ENCODE peak calls at places on chromosomes 13 and 19, in seven cellular contexts. One of them, this sample, is unnamed.

GRCh38 chr19:29454109-29454508 is 71.7 kb upstream of the VSTM2B start:
- DNase-seq in K562: no peak
- DNase-seq in H1: peak; percentile 10
- DNase-seq in HepG2: no peak
- DNase-seq in GM12878: no peak
- DNase-seq in SK-N-SH: no peak
- DNase-seq in HCT116: no peak
- DNase-seq in this sample: no peak

GRCh38 chr19:8640402-8641004 is 10.1 kb downstream of the NFILZ start:
- DNase-seq in K562: no peak
- DNase-seq in H1: no peak
- DNase-seq in HepG2: peak; percentile 88
- DNase-seq in GM12878: no peak
- DNase-seq in SK-N-SH: no peak
- DNase-seq in HCT116: no peak
- DNase-seq in this sample: no peak

GRCh38 chr19:45657520-45658163 is 10.4 kb upstream of the GIPR start:
- DNase-seq in K562: peak; percentile 22
- DNase-seq in H1: no peak
- DNase-seq in HepG2: peak; percentile 47
- DNase-seq in GM12878: no peak
- DNase-seq in SK-N-SH: peak; percentile 46
- DNase-seq in HCT116: no peak
- DNase-seq in this sample: no peak

GRCh38 chr13:110546933-110547332 is 14.6 kb downstream of the RAB20 start:
- DNase-seq in K562: no peak
- DNase-seq in H1: no peak
- DNase-seq in HepG2: peak; percentile 80
- DNase-seq in GM12878: no peak
- DNase-seq in SK-N-SH: no peak
- DNase-seq in HCT116: peak; percentile 84
- DNase-seq in this sample: no peak

GRCh38 chr13:99658266-99658991 is 157.2 kb downstream of the TM9SF2 start:
- DNase-seq in K562: no peak
- DNase-seq in H1: peak; percentile 78
- DNase-seq in HepG2: no peak
- DNase-seq in GM12878: no peak
- DNase-seq in SK-N-SH: peak; percentile 59
- DNase-seq in HCT116: no peak
- DNase-seq in this sample: peak; percentile 71

GRCh38 chr19:3065675-3066357 is 3.5 kb upstream of the TLE5 start:
- DNase-seq in K562: no peak
- DNase-seq in H1: no peak
- DNase-seq in HepG2: peak; percentile 80
- DNase-seq in GM12878: peak; percentile 73
- DNase-seq in SK-N-SH: peak; percentile 13
- DNase-seq in HCT116: no peak
- DNase-seq in this sample: no peak

GRCh38 chr19:369876-370275 is 25.3 kb upstream of the MIER2 start:
- DNase-seq in K562: no peak
- DNase-seq in H1: no peak
- DNase-seq in HepG2: no peak
- DNase-seq in GM12878: no peak
- DNase-seq in SK-N-SH: no peak
- DNase-seq in HCT116: no peak
- DNase-seq in this sample: no peak

GRCh38 chr19:2567996-2568395 is 92.1 kb downstream of the GADD45B start:
- DNase-seq in K562: no peak
- DNase-seq in H1: no peak
- DNase-seq in HepG2: no peak
- DNase-seq in GM12878: no peak
- DNase-seq in SK-N-SH: no peak
- DNase-seq in HCT116: no peak
- DNase-seq in this sample: no peak

GRCh38 chr13:109602356-109602755 is 184.0 kb downstream of the IRS2 start:
- DNase-seq in K562: no peak
- DNase-seq in H1: no peak
- DNase-seq in HepG2: no peak
- DNase-seq in GM12878: no peak
- DNase-seq in SK-N-SH: no peak
- DNase-seq in HCT116: no peak
- DNase-seq in this sample: no peak

GRCh38 chr13:80141114-80141849 is 199.6 kb downstream of the SPRY2 start:
- DNase-seq in K562: no peak
- DNase-seq in H1: no peak
- DNase-seq in HepG2: no peak
- DNase-seq in GM12878: no peak
- DNase-seq in SK-N-SH: no peak
- DNase-seq in HCT116: no peak
- DNase-seq in this sample: no peak

GRCh38 chr13:111210082-111210481 is 95.0 kb downstream of the ARHGEF7 start:
- DNase-seq in K562: no peak
- DNase-seq in H1: no peak
- DNase-seq in HepG2: no peak
- DNase-seq in GM12878: no peak
- DNase-seq in SK-N-SH: no peak
- DNase-seq in HCT116: no peak
- DNase-seq in this sample: no peak

GRCh38 chr13:31588331-31588730 is 151.0 kb upstream of the RXFP2 start:
- DNase-seq in K562: no peak
- DNase-seq in H1: no peak
- DNase-seq in HepG2: no peak
- DNase-seq in GM12878: no peak
- DNase-seq in SK-N-SH: no peak
- DNase-seq in HCT116: no peak
- DNase-seq in this sample: no peak

GRCh38 chr13:95256086-95256485 is 45.2 kb downstream of the ABCC4 start:
- DNase-seq in K562: no peak
- DNase-seq in H1: no peak
- DNase-seq in HepG2: peak; percentile 23
- DNase-seq in GM12878: no peak
- DNase-seq in SK-N-SH: no peak
- DNase-seq in HCT116: peak; percentile 93
- DNase-seq in this sample: no peak

GRCh38 chr19:35442091-35442490 is 6.0 kb upstream of the FFAR2 start:
- DNase-seq in K562: no peak
- DNase-seq in H1: no peak
- DNase-seq in HepG2: no peak
- DNase-seq in GM12878: no peak
- DNase-seq in SK-N-SH: no peak
- DNase-seq in HCT116: no peak
- DNase-seq in this sample: no peak

GRCh38 chr13:75641026-75641425 is 4.9 kb downstream of the LMO7 start:
- DNase-seq in K562: no peak
- DNase-seq in H1: no peak
- DNase-seq in HepG2: no peak
- DNase-seq in GM12878: no peak
- DNase-seq in SK-N-SH: no peak
- DNase-seq in HCT116: no peak
- DNase-seq in this sample: no peak

GRCh38 chr13:29503041-29503837 is 92.2 kb downstream of the SLC7A1 start:
- DNase-seq in K562: peak; percentile 41
- DNase-seq in H1: peak; percentile 66
- DNase-seq in HepG2: no peak
- DNase-seq in GM12878: no peak
- DNase-seq in SK-N-SH: peak; percentile 55
- DNase-seq in HCT116: no peak
- DNase-seq in this sample: no peak

GRCh38 chr13:26046639-26047038 is 5.2 kb downstream of the SHISA2 start:
- DNase-seq in K562: no peak
- DNase-seq in H1: no peak
- DNase-seq in HepG2: no peak
- DNase-seq in GM12878: no peak
- DNase-seq in SK-N-SH: no peak
- DNase-seq in HCT116: no peak
- DNase-seq in this sample: no peak

GRCh38 chr13:19818223-19818842 is 35.6 kb upstream of the PSPC1 start:
- DNase-seq in K562: peak; percentile 31
- DNase-seq in H1: peak; percentile 97
- DNase-seq in HepG2: peak; percentile 4
- DNase-seq in GM12878: no peak
- DNase-seq in SK-N-SH: peak; percentile 57
- DNase-seq in HCT116: peak; percentile 65
- DNase-seq in this sample: peak; percentile 74

GRCh38 chr13:36518707-36519106 is 86.4 kb downstream of the CCNA1 start:
- DNase-seq in K562: no peak
- DNase-seq in H1: no peak
- DNase-seq in HepG2: no peak
- DNase-seq in GM12878: no peak
- DNase-seq in SK-N-SH: no peak
- DNase-seq in HCT116: no peak
- DNase-seq in this sample: no peak

GRCh38 chr13:110442946-110443632 is 118.4 kb downstream of the RAB20 start:
- DNase-seq in K562: no peak
- DNase-seq in H1: no peak
- DNase-seq in HepG2: no peak
- DNase-seq in GM12878: no peak
- DNase-seq in SK-N-SH: no peak
- DNase-seq in HCT116: no peak
- DNase-seq in this sample: no peak

GRCh38 chr13:29131881-29132668 is 311.9 kb downstream of the MTUS2 start:
- DNase-seq in K562: no peak
- DNase-seq in H1: no peak
- DNase-seq in HepG2: no peak
- DNase-seq in GM12878: no peak
- DNase-seq in SK-N-SH: no peak
- DNase-seq in HCT116: no peak
- DNase-seq in this sample: no peak

GRCh38 chr19:43618921-43619261 is 538 bp downstream of the ZNF428 start:
- DNase-seq in K562: no peak
- DNase-seq in H1: no peak
- DNase-seq in HepG2: peak; percentile 79
- DNase-seq in GM12878: peak; percentile 30
- DNase-seq in SK-N-SH: peak; percentile 82
- DNase-seq in HCT116: no peak
- DNase-seq in this sample: no peak

GRCh38 chr13:33868343-33868994 is 50.5 kb downstream of the RFC3 start:
- DNase-seq in K562: no peak
- DNase-seq in H1: no peak
- DNase-seq in HepG2: no peak
- DNase-seq in GM12878: no peak
- DNase-seq in SK-N-SH: no peak
- DNase-seq in HCT116: no peak
- DNase-seq in this sample: no peak

GRCh38 chr19:51689751-51690358 is 3.3 kb upstream of the SPACA6 start:
- DNase-seq in K562: peak; percentile 43
- DNase-seq in H1: peak; percentile 83
- DNase-seq in HepG2: no peak
- DNase-seq in GM12878: no peak
- DNase-seq in SK-N-SH: peak; percentile 77
- DNase-seq in HCT116: no peak
- DNase-seq in this sample: peak; percentile 49

GRCh38 chr13:54373211-54373610 is 1344.6 kb downstream of the OLFM4 start:
- DNase-seq in K562: no peak
- DNase-seq in H1: no peak
- DNase-seq in HepG2: no peak
- DNase-seq in GM12878: no peak
- DNase-seq in SK-N-SH: no peak
- DNase-seq in HCT116: no peak
- DNase-seq in this sample: no peak

GRCh38 chr19:4367781-4368127 is 24.4 kb downstream of the MPND start:
- DNase-seq in K562: no peak
- DNase-seq in H1: peak; percentile 38
- DNase-seq in HepG2: no peak
- DNase-seq in GM12878: no peak
- DNase-seq in SK-N-SH: no peak
- DNase-seq in HCT116: no peak
- DNase-seq in this sample: no peak

GRCh38 chr13:113650275-113650674 is 7.7 kb downstream of the ATP4B start:
- DNase-seq in K562: no peak
- DNase-seq in H1: no peak
- DNase-seq in HepG2: no peak
- DNase-seq in GM12878: no peak
- DNase-seq in SK-N-SH: no peak
- DNase-seq in HCT116: no peak
- DNase-seq in this sample: no peak

GRCh38 chr19:56617531-56617930 is 22.4 kb downstream of the ZNF71 start:
- DNase-seq in K562: no peak
- DNase-seq in H1: no peak
- DNase-seq in HepG2: no peak
- DNase-seq in GM12878: no peak
- DNase-seq in SK-N-SH: no peak
- DNase-seq in HCT116: no peak
- DNase-seq in this sample: no peak
- H3K9me3 ChIP-seq in K562: peaks cover 2% of the 10 kb centered on the region
- H3K9me3 ChIP-seq in H1: peaks cover 58% of the 10 kb centered on the region
- H3K9me3 ChIP-seq in HepG2: peaks cover 60% of the 10 kb centered on the region
- H3K9me3 ChIP-seq in GM12878: peaks cover 10% of the 10 kb centered on the region
- H3K9me3 ChIP-seq in SK-N-SH: no peaks in the 10 kb centered on the region
- H3K9me3 ChIP-seq in HCT116: peaks cover 30% of the 10 kb centered on the region
- H3K9me3 ChIP-seq in this sample: no peaks in the 10 kb centered on the region

GRCh38 chr19:15452111-15453047 is 2.6 kb upstream of the WIZ start:
- DNase-seq in K562: peak; percentile 98
- DNase-seq in H1: peak; percentile 98
- DNase-seq in HepG2: peak; percentile 69
- DNase-seq in GM12878: no peak
- DNase-seq in SK-N-SH: peak; percentile 98
- DNase-seq in HCT116: peak; percentile 91
- DNase-seq in this sample: peak; percentile 89
- TF ChIP-seq YY1 in K562: no peak
- TF ChIP-seq YY1 in H1: no peak
- TF ChIP-seq YY1 in HepG2: no peak
- TF ChIP-seq YY1 in GM12878: no peak
- TF ChIP-seq YY1 in SK-N-SH: no peak
- TF ChIP-seq YY1 in HCT116: no peak
- TF ChIP-seq YY1 in this sample: no peak

GRCh38 chr19:55340144-55340783 is 588 bp downstream of the KMT5C start:
- DNase-seq in K562: peak; percentile 38
- DNase-seq in H1: no peak
- DNase-seq in HepG2: no peak
- DNase-seq in GM12878: no peak
- DNase-seq in SK-N-SH: peak; percentile 63
- DNase-seq in HCT116: no peak
- DNase-seq in this sample: no peak
- H3K27me3 ChIP-seq in K562: no peaks in the 10 kb centered on the region
- H3K27me3 ChIP-seq in H1: peaks cover 3% of the 10 kb centered on the region
- H3K27me3 ChIP-seq in HepG2: no peaks in the 10 kb centered on the region
- H3K27me3 ChIP-seq in GM12878: no peaks in the 10 kb centered on the region
- H3K27me3 ChIP-seq in SK-N-SH: no peaks in the 10 kb centered on the region
- H3K27me3 ChIP-seq in HCT116: no peaks in the 10 kb centered on the region
- H3K27me3 ChIP-seq in this sample: no peaks in the 10 kb centered on the region

DNA sequence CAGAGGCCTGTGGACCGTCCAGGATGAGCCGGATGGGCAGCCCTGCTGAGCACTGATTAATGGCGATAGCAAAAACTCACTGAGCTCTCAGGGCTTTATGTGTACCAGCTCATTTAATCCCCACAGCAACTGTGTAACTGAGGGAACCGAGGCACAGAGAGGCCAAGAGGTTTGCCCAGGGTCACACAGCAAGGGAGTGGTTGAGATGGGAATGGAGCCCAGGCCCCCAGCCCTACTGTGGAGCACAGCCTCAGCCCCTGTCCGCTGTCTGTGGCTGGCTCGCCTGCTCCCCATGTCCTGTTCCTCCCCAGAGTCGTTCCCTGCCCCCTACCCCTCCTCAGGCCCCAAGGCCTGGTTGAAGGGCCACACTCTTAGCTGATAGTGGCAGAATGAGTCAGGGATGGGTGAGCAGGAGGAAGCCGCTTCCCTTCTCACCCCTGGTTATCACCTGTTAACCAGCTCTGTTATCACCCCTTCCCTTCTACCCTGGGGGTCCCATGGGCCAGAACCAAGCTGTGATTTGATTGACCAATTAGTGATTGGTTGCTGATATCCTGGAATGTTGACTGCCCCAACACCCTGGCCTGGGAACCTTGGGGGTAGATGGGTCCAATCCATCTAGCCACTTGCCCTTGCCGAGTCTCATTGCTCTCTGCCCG is 21.2 kb downstream of the CAPN12 start:
- DNase-seq in K562: no peak
- DNase-seq in H1: no peak
- DNase-seq in HepG2: no peak
- DNase-seq in GM12878: no peak
- DNase-seq in SK-N-SH: no peak
- DNase-seq in HCT116: no peak
- DNase-seq in this sample: no peak
- H3K9me3 ChIP-seq in K562: no peaks in the 10 kb centered on the region
- H3K9me3 ChIP-seq in H1: no peaks in the 10 kb centered on the region
- H3K9me3 ChIP-seq in HepG2: no peaks in the 10 kb centered on the region
- H3K9me3 ChIP-seq in GM12878: no peaks in the 10 kb centered on the region
- H3K9me3 ChIP-seq in SK-N-SH: no peaks in the 10 kb centered on the region
- H3K9me3 ChIP-seq in HCT116: no peaks in the 10 kb centered on the region
- H3K9me3 ChIP-seq in this sample: no peaks in the 10 kb centered on the region

This sample was measured in NT2/D1.